ENCODE peak calls at places on chromosomes 7 and 10, in seven cellular contexts. A, C, W, P, D, T and L are unnamed samples.

GRCh38 chr10:75358835-75359421 is 42.6 kb downstream of the ZNF503 start:
- DNase-seq in A (no peak), C (no peak), W (peak; percentile 53), P (peak; percentile 18), D (peak; percentile 76), T (no peak), L (no peak)

GRCh38 chr10:95183132-95183450 is 10.9 kb upstream of the ACSM6 start:
- DNase-seq in A (no peak), C (no peak), W (no peak), P (no peak), D (no peak), T (peak; percentile 2), L (no peak)

GRCh38 chr7:105797652-105798051 is 78.7 kb downstream of the ATXN7L1 start:
- DNase-seq in A (no peak), C (no peak), W (no peak), P (no peak), D (no peak), T (no peak), L (no peak)

GRCh38 chr7:84039432-84039831 is 155.2 kb downstream of the SEMA3A start:
- DNase-seq in A (no peak), C (no peak), W (no peak), P (no peak), D (no peak), T (no peak), L (no peak)

GRCh38 chr10:88553116-88553752 is 29.9 kb downstream of the RNLS start:
- DNase-seq in A (no peak), C (no peak), W (peak; percentile 75), P (peak; percentile 68), D (peak; percentile 40), T (peak; percentile 58), L (peak; percentile 20)

GRCh38 chr10:69958232-69958902 is 94.3 kb upstream of the MACROH2A2 start:
- DNase-seq in A (no peak), C (no peak), W (peak; percentile 61), P (no peak), D (peak; percentile 16), T (peak; percentile 37), L (no peak)

GRCh38 chr10:31873724-31874123 is 54.9 kb downstream of the ARHGAP12 start:
- DNase-seq in A (no peak), C (no peak), W (no peak), P (no peak), D (no peak), T (no peak), L (no peak)

GRCh38 chr10:123577921-123578461 is 88.2 kb upstream of the GPR26 start:
- DNase-seq in A (no peak), C (no peak), W (no peak), P (no peak), D (no peak), T (no peak), L (no peak)

GRCh38 chr7:130363156-130363847 is 17.0 kb upstream of the CPA1 start:
- DNase-seq in A (no peak), C (peak; percentile 28), W (peak; percentile 76), P (peak; percentile 56), D (peak; percentile 96), T (peak; percentile 65), L (no peak)

GRCh38 chr7:27165089-27165654 is at the start of gene HOXA9:
- DNase-seq in A (no peak), C (peak; percentile 65), W (no peak), P (no peak), D (no peak), T (no peak), L (peak; percentile 73)

GRCh38 chr10:79274279-79275104 is 72.8 kb upstream of the PPIF start:
- DNase-seq in A (peak; percentile 83), C (no peak), W (no peak), P (no peak), D (no peak), T (no peak), L (no peak)

GRCh38 chr7:105719919-105720318 is 138.6 kb upstream of the EFCAB10 start:
- DNase-seq in A (no peak), C (no peak), W (no peak), P (no peak), D (no peak), T (no peak), L (no peak)

GRCh38 chr10:23001901-23002516 is 74.2 kb downstream of the ARMC3 start:
- DNase-seq in A (no peak), C (no peak), W (no peak), P (no peak), D (no peak), T (no peak), L (peak; percentile 73)

GRCh38 chr7:80231719-80232118 is 97.1 kb downstream of the GNAI1 start:
- DNase-seq in A (no peak), C (no peak), W (peak; percentile 13), P (no peak), D (no peak), T (no peak), L (no peak)

GRCh38 chr7:135558337-135558767 is 635 bp downstream of the NUP205 start:
- DNase-seq in A (peak; percentile 23), C (no peak), W (peak; percentile 77), P (no peak), D (no peak), T (peak; percentile 83), L (peak; percentile 49)

GRCh38 chr10:66925896-66926719 is at the start of gene LRRTM3:
- DNase-seq in A (peak; percentile 17), C (peak; percentile 52), W (peak; percentile 70), P (no peak), D (peak; percentile 39), T (peak; percentile 28), L (peak; percentile 51)

GRCh38 chr10:70255329-70256299 is 22.4 kb upstream of the PPA1 start:
- DNase-seq in A (no peak), C (no peak), W (no peak), P (no peak), D (no peak), T (peak; percentile 18), L (no peak)

GRCh38 chr10:88946200-88946599 is 6.4 kb downstream of the ACTA2 start:
- DNase-seq in A (no peak), C (no peak), W (no peak), P (no peak), D (no peak), T (no peak), L (no peak)

GRCh38 chr7:30422922-30423321 is 55.7 kb downstream of the NOD1 start:
- DNase-seq in A (no peak), C (no peak), W (no peak), P (no peak), D (no peak), T (peak; percentile 10), L (no peak)

GRCh38 chr10:124632064-124632531 is 112.1 kb downstream of the FAM53B start:
- DNase-seq in A (peak; percentile 71), C (peak; percentile 85), W (no peak), P (no peak), D (no peak), T (peak; percentile 58), L (no peak)

GRCh38 chr7:102321351-102322201 is 34.7 kb downstream of the SPDYE6 start:
- DNase-seq in A (peak; percentile 30), C (no peak), W (no peak), P (no peak), D (no peak), T (peak; percentile 12), L (peak; percentile 68)

GRCh38 chr7:129857313-129857712 is 95.4 kb downstream of the UBE2H start:
- DNase-seq in A (no peak), C (no peak), W (no peak), P (no peak), D (no peak), T (no peak), L (no peak)

DNA sequence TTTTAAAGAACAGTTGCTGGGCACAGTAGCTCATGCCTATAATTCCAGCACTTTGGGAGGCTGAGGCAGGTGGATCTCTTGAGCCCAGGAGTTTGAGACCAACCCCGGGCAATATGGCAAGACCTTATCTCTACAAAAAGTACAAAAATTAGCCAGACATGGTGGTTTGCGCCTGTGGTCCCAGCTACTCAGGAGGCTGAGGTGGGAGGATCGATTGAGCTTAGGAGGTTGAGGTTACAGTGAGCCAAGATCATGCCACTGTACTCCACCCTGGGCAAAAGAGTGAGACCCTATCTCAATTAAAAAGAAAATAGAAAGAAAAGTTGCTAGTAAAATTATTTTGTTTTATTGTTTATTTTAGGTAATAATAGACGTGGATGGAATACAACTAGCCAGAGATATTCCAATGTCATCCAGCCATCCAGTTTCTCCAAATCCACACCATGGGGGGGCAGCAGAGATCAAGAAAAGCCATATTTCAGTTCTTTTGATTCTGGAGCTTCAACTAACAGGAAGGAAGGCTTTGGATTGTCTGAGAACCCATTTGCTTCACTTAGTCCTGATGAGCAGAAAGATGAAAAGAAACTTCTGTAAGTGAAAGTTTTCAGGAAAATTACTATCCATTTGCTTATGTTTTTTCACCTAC is 3.0 kb downstream of the NUP42 start:
- DNase-seq in A (no peak), C (no peak), W (peak; percentile 61), P (peak; percentile 29), D (no peak), T (peak; percentile 30), L (no peak)
- TF ChIP-seq CTCF in A (peak; percentile 70), C (peak; percentile 55), W (peak; percentile 51), P (peak; percentile 71), D (peak; percentile 72), T (no peak), L (no peak)

DNA sequence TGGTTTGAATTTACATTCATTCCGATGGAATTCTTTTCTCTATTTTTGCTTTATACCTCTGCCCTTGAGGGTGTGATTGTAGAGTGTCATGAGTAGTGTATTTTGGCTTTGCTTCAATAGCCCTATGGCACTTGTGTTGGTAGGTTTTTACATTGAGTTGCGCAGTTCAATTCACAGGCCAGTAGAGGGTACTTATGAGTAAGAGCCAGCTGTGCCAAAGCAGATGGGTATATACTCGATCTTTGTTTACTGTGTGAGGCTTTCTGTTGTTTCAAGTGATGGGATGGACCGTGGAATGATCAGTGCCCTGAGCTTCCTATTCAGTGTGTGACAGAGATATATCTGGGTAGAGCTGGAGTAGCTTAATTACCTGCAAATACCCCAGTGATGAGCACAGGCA is 4.3 kb upstream of the AKR1C3 start:
- DNase-seq in A (no peak), C (no peak), W (peak; percentile 87), P (no peak), D (no peak), T (peak; percentile 8), L (no peak)
- TF ChIP-seq CTCF in A (peak; percentile 20), C (peak; percentile 30), W (no peak), P (peak; percentile 25), D (peak; percentile 62), T (peak; percentile 38), L (no peak)

GRCh38 chr10:71850745-71851629 is at the start of gene PSAP:
- DNase-seq in A (peak; percentile 100), C (peak; percentile 99), W (peak; percentile 97), P (peak; percentile 93), D (peak; percentile 74), T (peak; percentile 99), L (peak; percentile 99)
- TF ChIP-seq CTCF in A (no peak), C (no peak), W (no peak), P (no peak), D (no peak), T (no peak), L (no peak)

DNA sequence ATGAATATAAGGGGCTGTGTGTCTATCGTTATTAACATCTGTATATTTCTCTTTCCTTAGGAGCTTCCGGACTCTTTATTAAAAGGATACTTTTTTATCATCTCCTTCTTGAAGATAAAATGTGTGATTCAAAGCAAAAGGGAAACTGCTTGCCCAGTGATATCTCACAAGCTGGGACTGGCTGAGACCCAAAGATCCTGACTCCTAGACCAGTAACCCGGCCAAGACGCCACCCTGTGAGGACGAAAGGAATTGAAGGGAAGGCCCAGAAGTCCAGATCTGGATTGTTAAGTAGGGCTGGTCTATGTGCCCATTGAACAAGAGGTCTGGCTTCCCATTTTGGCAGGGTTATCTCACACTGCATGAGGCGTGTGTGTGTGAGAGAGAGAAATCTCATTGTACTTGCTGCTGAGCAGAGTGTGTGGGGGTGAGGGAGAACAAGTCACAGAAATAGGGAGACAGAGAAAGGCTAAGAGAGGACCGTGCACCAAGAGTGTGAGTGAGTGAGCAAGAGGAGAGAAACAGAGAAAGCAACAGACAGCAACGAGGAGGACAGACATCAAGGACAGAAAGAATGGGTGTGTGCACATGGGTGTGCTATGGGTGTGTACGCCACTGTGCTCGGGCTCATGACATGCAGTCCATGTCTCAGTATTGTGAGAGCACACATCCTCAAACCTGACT is 75.4 kb downstream of the PLXNA4 start:
- DNase-seq in A (peak; percentile 55), C (no peak), W (peak; percentile 18), P (no peak), D (peak; percentile 1), T (no peak), L (no peak)
- TF ChIP-seq CTCF in A (peak; percentile 64), C (peak; percentile 15), W (no peak), P (no peak), D (peak; percentile 55), T (no peak), L (no peak)